ENCODE peak calls at places on chromosome 16, in nine cellular contexts. L is HAP-1; H is aorta; E is PC-3; C is A549; M is CD8-positive, alpha-beta memory T cell; K is PC-9; F is T-helper 17 cell; I is mucosa of descending colon. X is an unnamed sample.
A peak's percentile ranks its signal among the peaks of the same experiment; 100 is the strongest.

GRCh38 chr16:85555549-85556455 is 57.3 kb upstream of the GSE1 start:
- DNase-seq in H (peak; percentile 69), C (peak; percentile 18), E (no peak), I (peak; percentile 81), F (no peak), L (peak; percentile 90), M (no peak), K (no peak), X (peak; percentile 67)

GRCh38 chr16:13436641-13437423 is 483.1 kb upstream of the ERCC4 start:
- DNase-seq in F (no peak), H (no peak), M (no peak), K (peak; percentile 58), I (no peak), E (peak; percentile 1), L (no peak), C (peak; percentile 9), X (no peak)

GRCh38 chr16:47065766-47066688 is 77.7 kb downstream of the NETO2 start:
- DNase-seq in F (no peak), C (no peak), I (no peak), M (no peak), K (no peak), E (no peak), H (no peak), L (no peak), X (no peak)

GRCh38 chr16:47578033-47578432 is 116.9 kb downstream of the PHKB start:
- DNase-seq in L (no peak), C (no peak), F (no peak), E (no peak), H (no peak), M (no peak), I (no peak), K (no peak), X (no peak)

GRCh38 chr16:66752958-66753357 is 1.5 kb upstream of the DYNC1LI2 start:
- DNase-seq in M (no peak), E (no peak), H (no peak), C (no peak), F (no peak), L (no peak), K (no peak), I (no peak), X (no peak)

GRCh38 chr16:12739738-12740137 is 63.9 kb downstream of the CPPED1 start:
- DNase-seq in L (no peak), C (no peak), I (no peak), E (no peak), K (no peak), F (no peak), H (no peak), M (no peak), X (no peak)

GRCh38 chr16:55136356-55136755 is 187.6 kb upstream of the IRX6 start:
- DNase-seq in I (no peak), M (no peak), L (no peak), H (no peak), E (no peak), C (no peak), K (no peak), F (no peak), X (no peak)

GRCh38 chr16:58970775-58971174 is 236.7 kb upstream of the GOT2 start:
- DNase-seq in H (no peak), I (no peak), E (no peak), K (no peak), L (no peak), F (no peak), M (no peak), C (no peak), X (no peak)

GRCh38 chr16:72092832-72093447 is 480 bp downstream of the TXNL4B start:
- DNase-seq in E (peak; percentile 63), K (peak; percentile 31), I (no peak), C (peak; percentile 62), F (no peak), L (peak; percentile 65), H (no peak), M (no peak), X (peak; percentile 15)

GRCh38 chr16:55221836-55222235 is 102.2 kb upstream of the IRX6 start:
- DNase-seq in I (no peak), L (no peak), F (no peak), C (no peak), H (no peak), M (no peak), K (no peak), E (no peak), X (no peak)

GRCh38 chr16:75653926-75654325 is 6.4 kb downstream of the TERF2IP start:
- DNase-seq in C (no peak), H (no peak), E (no peak), I (no peak), M (no peak), L (no peak), F (no peak), K (no peak), X (no peak)

GRCh38 chr16:87930456-87930855 is 5.9 kb downstream of the CA5A start:
- DNase-seq in H (no peak), L (peak; percentile 32), K (peak; percentile 25), F (no peak), M (no peak), I (no peak), C (no peak), E (no peak), X (no peak)

GRCh38 chr16:8919934-8920465 is 37.8 kb downstream of the LITAFD start:
- DNase-seq in L (peak; percentile 34), M (no peak), K (no peak), F (no peak), E (no peak), H (no peak), C (no peak), I (no peak), X (no peak)

GRCh38 chr16:70738083-70738977 is 52.5 kb upstream of the MTSS2 start:
- DNase-seq in I (peak; percentile 58), L (peak; percentile 39), C (peak; percentile 69), H (peak; percentile 77), K (peak; percentile 51), E (peak; percentile 46), M (no peak), F (no peak), X (peak; percentile 71)

GRCh38 chr16:88920618-88921602 is 54.5 kb upstream of the PABPN1L start:
- DNase-seq in K (peak; percentile 77), E (peak; percentile 37), I (peak; percentile 75), H (peak; percentile 83), M (no peak), C (no peak), L (no peak), F (no peak), X (peak; percentile 53)

DNA sequence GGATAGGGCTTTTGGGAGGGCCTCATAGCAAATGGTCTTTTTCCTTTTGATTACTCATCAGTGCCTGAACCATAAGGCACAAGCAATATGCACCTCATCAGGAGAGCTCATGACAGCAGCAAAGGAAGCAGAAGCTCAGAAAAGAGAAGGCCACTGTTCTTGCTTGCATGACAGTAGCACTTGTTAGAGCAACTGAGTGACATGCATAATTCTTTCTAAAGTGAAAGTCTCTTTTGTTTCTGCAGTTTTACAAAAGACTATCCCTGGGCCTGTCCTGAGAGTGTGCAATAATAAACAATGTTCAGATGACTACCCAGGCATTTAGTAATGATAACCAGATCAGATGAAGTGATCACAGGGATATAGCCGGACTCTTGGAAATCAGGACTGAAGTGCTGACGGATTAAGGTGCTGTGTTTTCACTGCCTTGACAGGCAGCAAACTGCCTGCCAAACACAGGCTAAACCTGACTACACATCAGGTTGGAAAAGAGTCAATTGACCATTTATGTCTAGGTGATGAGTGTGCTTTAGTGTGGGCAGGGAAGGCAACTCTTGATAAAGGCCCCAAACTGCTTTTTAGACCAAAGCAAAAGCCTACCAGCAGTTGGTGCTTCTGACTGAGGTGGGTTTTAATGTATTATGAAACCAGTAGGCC is 1860.3 kb downstream of the TP53TG3F start:
- DNase-seq in E (no peak), L (no peak), F (no peak), C (no peak), M (no peak), K (no peak), H (no peak), I (no peak), X (no peak)
- H3K9me3 ChIP-seq in E (no peaks in the 10 kb centered on the region), L (no peaks in the 10 kb centered on the region), F (no peaks in the 10 kb centered on the region), C (peaks cover 2% of the 10 kb centered on the region), M (peaks cover 13% of the 10 kb centered on the region), K (no peaks in the 10 kb centered on the region), H (no peaks in the 10 kb centered on the region), I (peaks cover 59% of the 10 kb centered on the region), X (no peaks in the 10 kb centered on the region)

DNA sequence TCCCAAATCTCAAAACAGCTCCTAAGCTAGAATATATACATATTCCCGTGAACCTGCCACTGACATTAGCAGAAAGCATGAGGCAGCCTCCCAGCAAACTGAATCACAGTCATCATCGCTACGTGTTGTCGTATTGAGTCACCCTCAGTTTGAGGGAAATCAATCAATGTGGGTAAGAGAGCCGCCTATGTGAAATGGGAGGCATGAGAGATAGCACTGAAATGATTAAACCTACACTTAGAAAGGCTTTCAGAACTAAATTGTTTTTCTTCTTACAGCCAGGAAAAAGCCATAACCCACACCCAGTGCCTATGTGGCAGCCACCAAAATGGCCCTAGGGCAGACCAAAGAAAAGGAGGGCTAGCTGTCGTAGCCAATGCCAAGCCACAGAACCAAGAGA is 90.5 kb downstream of the ADAMTS18 start:
- DNase-seq in L (no peak), I (no peak), E (peak; percentile 34), H (no peak), F (no peak), K (no peak), M (no peak), C (no peak), X (peak; percentile 14)
- H3K9me3 ChIP-seq in L (no peaks in the 10 kb centered on the region), I (no peaks in the 10 kb centered on the region), E (no peaks in the 10 kb centered on the region), H (peaks cover 2% of the 10 kb centered on the region), F (no peaks in the 10 kb centered on the region), K (peaks cover 3% of the 10 kb centered on the region), M (no peaks in the 10 kb centered on the region), C (no peaks in the 10 kb centered on the region), X (no peaks in the 10 kb centered on the region)

GRCh38 chr16:56841659-56842058 is 23.3 kb upstream of the SLC12A3 start:
- DNase-seq in M (no peak), F (no peak), L (no peak), H (no peak), C (no peak), I (no peak), E (no peak), K (no peak), X (no peak)
- H3K9me3 ChIP-seq in M (no peaks in the 10 kb centered on the region), F (no peaks in the 10 kb centered on the region), L (no peaks in the 10 kb centered on the region), H (no peaks in the 10 kb centered on the region), C (no peaks in the 10 kb centered on the region), I (no peaks in the 10 kb centered on the region), E (no peaks in the 10 kb centered on the region), K (no peaks in the 10 kb centered on the region), X (no peaks in the 10 kb centered on the region)

GRCh38 chr16:35747658-35748455 is 2288.4 kb downstream of the TP53TG3F start:
- DNase-seq in I (no peak), E (no peak), M (no peak), H (no peak), C (no peak), K (no peak), F (no peak), L (no peak), X (no peak)

GRCh38 chr16:35748621-35749252 is 2289.3 kb downstream of the TP53TG3F start:
- DNase-seq in E (no peak), I (no peak), L (no peak), K (no peak), M (no peak), C (no peak), H (no peak), F (no peak), X (no peak)

GRCh38 chr16:35750701-35751104 is 2291.3 kb downstream of the TP53TG3F start:
- DNase-seq in M (no peak), I (no peak), H (no peak), L (no peak), E (no peak), K (no peak), C (no peak), F (no peak), X (no peak)

GRCh38 chr16:35750157-35750689 is 2290.8 kb downstream of the TP53TG3F start:
- DNase-seq in E (no peak), C (no peak), F (no peak), K (no peak), M (no peak), H (no peak), L (no peak), I (no peak), X (no peak)

GRCh38 chr16:35749253-35750141 is 2290.1 kb downstream of the TP53TG3F start:
- DNase-seq in E (no peak), I (peak; percentile 10), K (no peak), H (no peak), M (no peak), F (no peak), C (no peak), L (no peak), X (no peak)
- H3K9me3 ChIP-seq in E (no peaks in the 10 kb centered on the region), I (peaks cover 95% of the 10 kb centered on the region), K (no peaks in the 10 kb centered on the region), H (no peaks in the 10 kb centered on the region), M (no peaks in the 10 kb centered on the region), F (no peaks in the 10 kb centered on the region), C (no peaks in the 10 kb centered on the region), L (no peaks in the 10 kb centered on the region), X (no peaks in the 10 kb centered on the region)

X was measured in MG63.